ENCODE peak calls at places on chromosomes 16 and 17, in six cellular contexts. P, F, U, V, X and Y are unnamed samples.

GRCh38 chr17:18246880-18247612 is 11.5 kb downstream of the FLII start:
- DNase-seq in P (no peak), F (no peak), U (peak), V (no peak), X (peak), Y (peak)

GRCh38 chr16:70508752-70509151 is 14.6 kb downstream of the COG4 start:
- DNase-seq in P (no peak), F (no peak), U (no peak), V (no peak), X (no peak), Y (peak)

GRCh38 chr17:9173386-9173983 is 152.2 kb downstream of the NTN1 start:
- DNase-seq in P (no peak), F (no peak), U (no peak), V (no peak), X (no peak), Y (no peak)

GRCh38 chr16:6081320-6081976 is 983.9 kb upstream of the EEF2KMT start:
- DNase-seq in P (peak), F (no peak), U (no peak), V (peak), X (peak), Y (no peak)

GRCh38 chr17:51275381-51275780 is 15.0 kb downstream of the UTP18 start:
- DNase-seq in P (peak), F (no peak), U (no peak), V (peak), X (no peak), Y (peak)

GRCh38 chr16:75420987-75421819 is 12.1 kb downstream of the CFDP1 start:
- DNase-seq in P (no peak), F (peak), U (peak), V (peak), X (peak), Y (peak)

GRCh38 chr17:18974407-18975149 is 22.6 kb downstream of the SLC5A10 start:
- DNase-seq in P (no peak), F (no peak), U (no peak), V (no peak), X (no peak), Y (peak)

GRCh38 chr16:85364323-85365040 is 248.6 kb upstream of the GSE1 start:
- DNase-seq in P (no peak), F (no peak), U (no peak), V (peak), X (no peak), Y (no peak)

GRCh38 chr17:50029185-50029584 is 26.7 kb upstream of the ITGA3 start:
- DNase-seq in P (no peak), F (no peak), U (no peak), V (no peak), X (no peak), Y (no peak)

GRCh38 chr16:57786632-57787518 is 15.4 kb downstream of the KIFC3 start:
- DNase-seq in P (no peak), F (peak), U (peak), V (no peak), X (peak), Y (peak)

GRCh38 chr16:24775455-24775854 is 46.0 kb downstream of the TNRC6A start:
- DNase-seq in P (no peak), F (no peak), U (no peak), V (no peak), X (no peak), Y (peak)

DNA sequence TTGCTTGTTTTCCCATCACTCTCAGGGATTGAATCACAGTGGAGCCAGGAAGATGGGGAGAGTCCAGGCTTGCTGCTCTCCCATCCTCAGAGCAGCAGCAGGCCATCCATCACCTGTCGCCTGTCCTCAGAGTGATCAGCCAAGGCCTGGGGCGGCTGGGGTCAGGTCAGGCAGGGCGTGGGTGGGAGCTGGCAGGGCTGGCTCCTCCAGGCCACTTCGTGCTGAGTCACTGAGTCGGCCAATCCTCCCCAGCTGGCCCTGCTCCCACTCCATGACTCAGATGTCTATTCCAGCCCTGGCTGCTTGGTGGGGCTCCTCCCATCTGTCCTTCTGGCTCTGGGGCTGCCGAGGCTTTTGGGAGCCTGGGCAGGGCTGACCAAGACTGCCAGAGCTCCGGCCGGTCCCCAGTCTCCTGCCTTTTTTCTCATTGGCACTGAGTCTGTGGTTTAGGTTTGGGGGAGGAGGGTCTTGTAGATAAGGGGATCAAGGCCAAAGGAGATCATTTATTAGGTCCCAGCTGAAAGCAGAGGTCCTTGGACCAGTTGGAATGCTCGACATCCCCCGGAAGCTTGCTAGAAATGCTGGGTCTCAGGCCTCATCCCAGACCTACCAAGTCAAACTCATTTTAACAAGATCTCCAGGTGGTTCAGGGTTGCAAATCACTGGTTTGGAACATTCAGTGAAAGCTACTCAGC is 72.7 kb downstream of the ABCC1 start:
- DNase-seq in P (peak), F (peak), U (peak), V (peak), X (peak), Y (peak)
- H3K4me3 ChIP-seq in P (no peak), F (no peak), U (no peak), V (no peak), X (no peak), Y (no peak)

DNA sequence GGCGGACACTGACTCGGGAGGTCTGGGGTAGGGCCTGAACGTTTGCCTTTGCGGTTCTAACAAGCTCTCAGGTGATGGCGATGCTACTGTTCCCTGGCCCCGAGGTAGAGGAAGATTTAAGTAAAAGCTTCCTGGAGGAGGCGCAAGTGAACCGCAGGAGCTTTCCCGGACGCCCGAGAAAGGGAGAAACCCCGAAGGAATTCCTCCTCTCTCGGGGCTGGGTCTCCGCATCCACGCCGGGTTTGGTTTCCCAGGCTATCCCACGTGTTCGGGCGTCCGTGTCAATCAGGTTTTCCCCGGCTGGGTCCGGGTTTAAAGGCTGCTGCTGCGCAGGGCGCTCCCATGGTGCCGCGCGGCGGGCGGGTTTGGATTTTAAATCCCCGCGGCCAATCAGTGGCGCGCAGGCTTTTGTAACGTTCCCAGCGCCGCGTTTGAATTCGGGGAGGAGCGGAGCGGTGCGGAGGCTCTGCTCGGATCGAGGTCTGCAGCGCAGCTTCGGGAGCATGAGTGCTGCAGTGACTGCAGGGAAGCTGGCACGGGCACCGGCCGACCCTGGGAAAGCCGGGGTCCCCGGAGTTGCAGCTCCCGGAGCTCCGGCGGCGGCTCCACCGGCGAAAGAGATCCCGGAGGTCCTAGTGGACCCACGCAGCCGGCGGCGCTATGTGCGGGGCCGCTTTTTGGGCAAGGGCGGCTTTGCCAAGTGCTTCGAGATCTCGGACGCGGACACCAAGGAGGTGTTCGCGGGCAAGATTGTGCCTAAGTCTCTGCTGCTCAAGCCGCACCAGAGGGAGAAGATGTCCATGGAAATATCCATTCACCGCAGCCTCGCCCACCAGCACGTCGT is at the start of gene PLK1:
- DNase-seq in P (peak), F (peak), U (peak), V (peak), X (peak), Y (peak)
- TF ChIP-seq CTCF in P (peak), F (no peak), U (no peak), V (peak), X (peak), Y (peak)

GRCh38 chr17:2025622-2026309 is 632 bp upstream of the RTN4RL1 start:
- DNase-seq in P (no peak), F (peak), U (peak), V (peak), X (peak), Y (peak)
- H3K4me3 ChIP-seq in P (peak), F (peak), U (peak), V (peak), X (peak), Y (peak)

DNA sequence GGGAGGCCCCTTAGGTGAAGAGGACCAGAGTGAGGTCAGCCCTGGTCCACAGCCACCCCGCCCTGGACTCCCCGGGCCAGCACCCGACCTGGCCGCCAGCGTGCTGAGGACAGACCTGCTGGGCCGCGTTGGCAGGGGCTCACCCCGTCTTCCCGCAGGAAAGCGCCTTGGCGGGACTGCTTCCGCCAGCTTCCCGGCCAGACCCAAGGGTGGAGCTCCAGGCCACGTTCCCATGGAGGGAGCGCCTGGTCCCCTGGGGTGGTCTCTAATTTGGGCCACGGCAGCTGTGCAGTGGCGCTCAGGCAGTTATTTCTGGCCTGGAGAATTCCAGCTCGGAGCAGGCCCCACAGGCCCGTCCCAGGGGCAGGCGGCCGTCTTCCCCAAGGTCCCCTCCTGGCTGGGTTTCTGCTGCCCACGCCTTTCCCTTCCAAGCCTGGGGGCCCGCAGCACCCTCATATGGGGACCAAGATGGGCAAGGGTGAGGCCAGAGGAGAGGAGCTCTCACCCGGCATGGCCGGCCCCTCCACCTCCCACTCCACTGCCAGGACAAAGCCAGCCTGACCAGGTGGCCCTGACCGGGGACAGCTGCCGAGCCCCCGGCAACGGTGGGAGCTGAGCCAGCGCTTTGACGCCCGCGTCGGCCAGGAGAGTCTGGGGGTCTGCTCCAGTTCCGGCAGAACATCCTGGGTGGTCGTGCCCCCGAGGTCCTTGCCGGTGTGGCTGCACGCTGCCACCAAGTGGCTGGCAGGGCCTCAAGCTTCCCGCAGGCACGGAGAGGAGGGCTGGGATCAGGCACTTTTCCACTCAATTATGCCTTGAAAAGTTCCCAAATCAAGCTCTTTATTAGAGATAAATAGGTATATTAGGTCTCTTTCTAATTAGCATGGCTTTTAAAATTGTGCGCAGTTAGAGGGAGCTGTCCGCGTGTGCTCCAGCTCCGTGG is 28.1 kb downstream of the CACNA1H start:
- DNase-seq in P (no peak), F (peak), U (peak), V (no peak), X (peak), Y (no peak)
- TF ChIP-seq CTCF in P (no peak), F (no peak), U (no peak), V (peak), X (no peak), Y (no peak)

GRCh38 chr17:7355053-7355452 is at the start of gene TMEM95:
- DNase-seq in P (no peak), F (no peak), U (no peak), V (no peak), X (peak), Y (no peak)
- H3K4me3 ChIP-seq in P (no peak), F (no peak), U (no peak), V (no peak), X (no peak), Y (no peak)

GRCh38 chr16:77194295-77195231 is 3.6 kb downstream of the MON1B start:
- DNase-seq in P (no peak), F (no peak), U (no peak), V (no peak), X (no peak), Y (no peak)

GRCh38 chr16:77193377-77193776 is 2.4 kb downstream of the MON1B start:
- DNase-seq in P (no peak), F (no peak), U (no peak), V (no peak), X (no peak), Y (no peak)

GRCh38 chr16:77190190-77190477 is 856 bp upstream of the MON1B start:
- DNase-seq in P (no peak), F (no peak), U (no peak), V (no peak), X (no peak), Y (no peak)

GRCh38 chr16:77191259-77191969 is 424 bp downstream of the MON1B start:
- DNase-seq in P (no peak), F (no peak), U (no peak), V (no peak), X (peak), Y (peak)

GRCh38 chr16:77190478-77191258 is at the start of gene MON1B:
- DNase-seq in P (peak), F (peak), U (peak), V (peak), X (peak), Y (peak)
- TF ChIP-seq CTCF in P (no peak), F (no peak), U (no peak), V (no peak), X (no peak), Y (no peak)

GRCh38 chr17:14919049-14919545 is 346.0 kb downstream of the PMP22 start:
- DNase-seq in P (no peak), F (no peak), U (no peak), V (no peak), X (no peak), Y (no peak)
- H3K4me3 ChIP-seq in P (no peak), F (no peak), U (no peak), V (no peak), X (no peak), Y (no peak)